ENCODE peak calls at places on chromosomes 6 and 20, in ten cellular contexts. S is amygdala, J is GM06990, X is MCF 10A, U is activated T-cell treated with anti-CD3 and anti-CD28 coated beads for 1 hour, G is GM04504, H is GOT3, R is fibroblast of mammary gland, Y is HCEC 1CT, M is NCI-H460. Q is an unnamed sample.
A peak's percentile ranks its signal among the peaks of the same experiment; 100 is the strongest.

GRCh38 chr6:105898286-105898685 is 187.8 kb upstream of the PRDM1 start:
- DNase-seq in S (no peak), J (no peak), X (peak; percentile 22), U (no peak), G (peak; percentile 56), H (no peak), R (peak; percentile 97), Y (peak; percentile 97), M (no peak), Q (peak; percentile 65)

GRCh38 chr6:36817176-36817817 is 21.9 kb downstream of the CPNE5 start:
- DNase-seq in S (no peak), J (no peak), X (no peak), U (no peak), G (no peak), H (no peak), R (no peak), Y (no peak), M (no peak), Q (no peak)

GRCh38 chr6:115573866-115574265 is 486.8 kb downstream of the FRK start:
- DNase-seq in S (no peak), J (no peak), X (no peak), U (no peak), G (no peak), H (no peak), R (no peak), Y (no peak), M (no peak), Q (no peak)

GRCh38 chr6:163707385-163708355 is 293.2 kb downstream of the QKI start:
- DNase-seq in S (no peak), J (peak; percentile 53), X (no peak), U (no peak), G (no peak), H (no peak), R (peak; percentile 2), Y (no peak), M (no peak), Q (no peak)

GRCh38 chr6:157865249-157865648 is 42.2 kb downstream of the SNX9 start:
- DNase-seq in S (no peak), J (no peak), X (peak; percentile 35), U (no peak), G (no peak), H (no peak), R (no peak), Y (no peak), M (no peak), Q (no peak)

GRCh38 chr6:41477572-41477971 is 68.6 kb upstream of the FOXP4 start:
- DNase-seq in S (no peak), J (no peak), X (no peak), U (no peak), G (no peak), H (no peak), R (no peak), Y (peak; percentile 0), M (no peak), Q (no peak)

GRCh38 chr6:32439708-32440214 is at the start of gene HLA-DRA:
- DNase-seq in S (no peak), J (peak; percentile 87), X (peak; percentile 64), U (no peak), G (peak; percentile 12), H (peak; percentile 33), R (peak; percentile 59), Y (peak; percentile 20), M (peak; percentile 50), Q (peak; percentile 51)

GRCh38 chr20:40959325-40960092 is 69.1 kb upstream of the TOP1 start:
- DNase-seq in S (no peak), J (no peak), X (no peak), U (no peak), G (no peak), H (no peak), R (no peak), Y (no peak), M (no peak), Q (no peak)

Q was measured in epithelial cell of esophagus.